ENCODE peak calls at places on chromosomes 4 and X, in nine cellular contexts. Z is fibroblast of lung, F is spleen, T is cardiac fibroblast, K is cardiac muscle cell, O is NCI-H748 treated with DMSO at 0.1 percent for 48 hours, H is endothelial cell of umbilical vein, X is brain microvascular endothelial cell, L is adipocyte. C is an unnamed sample.

GRCh38 chrX:9341305-9342201 is 123.3 kb upstream of the TBL1X start:
- DNase-seq in Z (peak), F (peak), T (peak), K (peak), O (peak), H (peak), X (no peak), L (peak), C (no peak)

GRCh38 chrX:119817130-119817690 is 25.8 kb upstream of the RPL39 start:
- DNase-seq in Z (peak), F (no peak), T (peak), K (no peak), O (no peak), H (no peak), X (no peak), L (no peak), C (peak)

GRCh38 chr4:74376888-74377483 is 12.0 kb downstream of the EREG start:
- DNase-seq in Z (peak), F (no peak), T (peak), K (peak), O (no peak), H (peak), X (peak), L (peak), C (peak)

GRCh38 chrX:30935985-30936384 is 46.9 kb upstream of the TAB3 start:
- DNase-seq in Z (peak), F (no peak), T (peak), K (peak), O (no peak), H (peak), X (peak), L (peak), C (peak)

GRCh38 chr4:154982187-154983047 is 201.3 kb downstream of the RBM46 start:
- DNase-seq in Z (peak), F (no peak), T (peak), K (peak), O (peak), H (peak), X (peak), L (peak), C (peak)

GRCh38 chr4:110287130-110287529 is 88.7 kb upstream of the ELOVL6 start:
- DNase-seq in Z (peak), F (no peak), T (peak), K (peak), O (no peak), H (no peak), X (peak), L (peak), C (peak)

GRCh38 chrX:45602151-45602550 is 401.5 kb upstream of the DIPK2B start:
- DNase-seq in Z (peak), F (no peak), T (no peak), K (no peak), O (no peak), H (no peak), X (no peak), L (peak), C (no peak)

GRCh38 chrX:118603981-118604380 is 108.4 kb downstream of the DOCK11 start:
- DNase-seq in Z (peak), F (no peak), T (peak), K (peak), O (peak), H (peak), X (peak), L (peak), C (peak)

GRCh38 chr4:46878641-46879040 is 30.4 kb downstream of the COX7B2 start:
- DNase-seq in Z (no peak), F (no peak), T (no peak), K (no peak), O (no peak), H (no peak), X (no peak), L (no peak), C (no peak)

GRCh38 chr4:40193578-40193977 is 3.3 kb upstream of the RHOH start:
- DNase-seq in Z (no peak), F (no peak), T (no peak), K (no peak), O (no peak), H (no peak), X (no peak), L (no peak), C (no peak)

GRCh38 chr4:73451978-73452747 is 16.1 kb downstream of the AFP start:
- DNase-seq in Z (no peak), F (no peak), T (peak), K (peak), O (no peak), H (no peak), X (no peak), L (no peak), C (no peak)

GRCh38 chr4:10028910-10029309 is 7.6 kb upstream of the SLC2A9 start:
- DNase-seq in Z (no peak), F (no peak), T (no peak), K (no peak), O (no peak), H (no peak), X (no peak), L (no peak), C (no peak)

GRCh38 chr4:69831646-69832325 is 28.2 kb downstream of the SULT1E1 start:
- DNase-seq in Z (no peak), F (peak), T (no peak), K (no peak), O (no peak), H (no peak), X (no peak), L (no peak), C (no peak)

GRCh38 chr4:168723020-168723419 is 226.2 kb downstream of the PALLD start:
- DNase-seq in Z (peak), F (no peak), T (peak), K (peak), O (no peak), H (peak), X (peak), L (peak), C (no peak)

GRCh38 chrX:29851971-29852605 is 363.3 kb upstream of the MAGEB2 start:
- DNase-seq in Z (no peak), F (no peak), T (no peak), K (no peak), O (no peak), H (no peak), X (no peak), L (no peak), C (no peak)

GRCh38 chr4:8393593-8394038 is 46.9 kb downstream of the ACOX3 start:
- DNase-seq in Z (peak), F (no peak), T (peak), K (peak), O (no peak), H (peak), X (peak), L (peak), C (peak)

GRCh38 chr4:24666316-24666715 is 82.0 kb upstream of the DHX15 start:
- DNase-seq in Z (no peak), F (no peak), T (no peak), K (no peak), O (no peak), H (no peak), X (no peak), L (no peak), C (no peak)

GRCh38 chr4:1604706-1605205 is 79.4 kb downstream of the FAM53A start:
- DNase-seq in Z (no peak), F (peak), T (no peak), K (no peak), O (no peak), H (no peak), X (no peak), L (no peak), C (no peak)

GRCh38 chr4:2350982-2351381 is 67.5 kb downstream of the ZFYVE28 start:
- DNase-seq in Z (no peak), F (peak), T (no peak), K (no peak), O (no peak), H (no peak), X (no peak), L (no peak), C (no peak)

GRCh38 chr4:101355767-101356702 is 8.7 kb upstream of the PPP3CA start:
- DNase-seq in Z (peak), F (no peak), T (peak), K (peak), O (no peak), H (peak), X (peak), L (peak), C (peak)

GRCh38 chr4:13990596-13991589 is 363.4 kb upstream of the BOD1L1 start:
- DNase-seq in Z (peak), F (no peak), T (peak), K (peak), O (no peak), H (no peak), X (peak), L (peak), C (peak)

GRCh38 chr4:184416913-184417734 is 57.2 kb downstream of the IRF2 start:
- DNase-seq in Z (peak), F (no peak), T (no peak), K (peak), O (no peak), H (no peak), X (no peak), L (no peak), C (no peak)

GRCh38 chr4:24105183-24106039 is 215.6 kb upstream of the PPARGC1A start:
- DNase-seq in Z (peak), F (no peak), T (peak), K (peak), O (no peak), H (no peak), X (peak), L (peak), C (peak)

GRCh38 chrX:39772057-39772832 is 325.5 kb downstream of the BCOR start:
- DNase-seq in Z (peak), F (peak), T (no peak), K (peak), O (no peak), H (peak), X (peak), L (no peak), C (no peak)

GRCh38 chrX:118495958-118496762 is 545 bp downstream of the DOCK11 start:
- DNase-seq in Z (peak), F (peak), T (no peak), K (no peak), O (peak), H (peak), X (no peak), L (peak), C (no peak)

GRCh38 chrX:258291-259040 is 22.7 kb upstream of the PLCXD1 start:
- DNase-seq in Z (no peak), F (peak), T (no peak), K (no peak), O (no peak), H (no peak), X (no peak), L (no peak), C (no peak)

C was measured in stromal cell of bone marrow.